ENCODE peak calls at places on chromosomes 4 and X, in nine cellular contexts. One of them, this sample, is unnamed. For H3K4me1, the result is how much of the 10 kb centered on the place peaks cover.

GRCh38 chr4:1234296-1234695 is 14.6 kb downstream of the CTBP1 start:
- DNase-seq in sigmoid colon: peak
- DNase-seq in cardiac muscle cell: no peak
- DNase-seq in naive thymus-derived CD4-positive, alpha-beta T cell: no peak
- DNase-seq in heart left ventricle: no peak
- DNase-seq in CD8-positive, alpha-beta T cell: no peak
- DNase-seq in psoas muscle: peak
- DNase-seq in fibroblast of lung: peak
- DNase-seq in OCI-LY7: no peak
- DNase-seq in this sample: no peak

GRCh38 chr4:93749351-93749761 is 79.2 kb upstream of the ATOH1 start:
- DNase-seq in fibroblast of lung: no peak
- DNase-seq in psoas muscle: no peak
- DNase-seq in naive thymus-derived CD4-positive, alpha-beta T cell: no peak
- DNase-seq in CD8-positive, alpha-beta T cell: no peak
- DNase-seq in OCI-LY7: no peak
- DNase-seq in sigmoid colon: no peak
- DNase-seq in heart left ventricle: no peak
- DNase-seq in cardiac muscle cell: no peak
- DNase-seq in this sample: no peak

GRCh38 chrX:39653656-39654055 is 444.1 kb downstream of the BCOR start:
- DNase-seq in heart left ventricle: no peak
- DNase-seq in sigmoid colon: no peak
- DNase-seq in cardiac muscle cell: peak
- DNase-seq in fibroblast of lung: no peak
- DNase-seq in psoas muscle: no peak
- DNase-seq in OCI-LY7: no peak
- DNase-seq in CD8-positive, alpha-beta T cell: no peak
- DNase-seq in naive thymus-derived CD4-positive, alpha-beta T cell: no peak
- DNase-seq in this sample: no peak

GRCh38 chrX:96906741-96907140 is 23.0 kb downstream of the RPA4 start:
- DNase-seq in OCI-LY7: no peak
- DNase-seq in fibroblast of lung: peak
- DNase-seq in sigmoid colon: no peak
- DNase-seq in psoas muscle: no peak
- DNase-seq in CD8-positive, alpha-beta T cell: no peak
- DNase-seq in heart left ventricle: no peak
- DNase-seq in naive thymus-derived CD4-positive, alpha-beta T cell: no peak
- DNase-seq in cardiac muscle cell: peak
- DNase-seq in this sample: no peak

GRCh38 chrX:40158036-40158706 is 60.4 kb upstream of the BCOR start:
- DNase-seq in OCI-LY7: peak
- DNase-seq in CD8-positive, alpha-beta T cell: peak
- DNase-seq in fibroblast of lung: no peak
- DNase-seq in cardiac muscle cell: no peak
- DNase-seq in sigmoid colon: no peak
- DNase-seq in heart left ventricle: no peak
- DNase-seq in naive thymus-derived CD4-positive, alpha-beta T cell: no peak
- DNase-seq in psoas muscle: no peak
- DNase-seq in this sample: no peak

GRCh38 chr4:78556655-78557054 is 5.1 kb downstream of the ANXA3 start:
- DNase-seq in CD8-positive, alpha-beta T cell: no peak
- DNase-seq in sigmoid colon: no peak
- DNase-seq in heart left ventricle: no peak
- DNase-seq in fibroblast of lung: no peak
- DNase-seq in psoas muscle: no peak
- DNase-seq in cardiac muscle cell: no peak
- DNase-seq in OCI-LY7: no peak
- DNase-seq in naive thymus-derived CD4-positive, alpha-beta T cell: no peak
- DNase-seq in this sample: no peak

GRCh38 chr4:76989391-76990061 is 40.0 kb downstream of the SEPTIN11 start:
- DNase-seq in OCI-LY7: no peak
- DNase-seq in fibroblast of lung: no peak
- DNase-seq in CD8-positive, alpha-beta T cell: peak
- DNase-seq in cardiac muscle cell: no peak
- DNase-seq in heart left ventricle: no peak
- DNase-seq in naive thymus-derived CD4-positive, alpha-beta T cell: peak
- DNase-seq in psoas muscle: no peak
- DNase-seq in sigmoid colon: no peak
- DNase-seq in this sample: no peak

GRCh38 chrX:50615570-50616158 is 145.0 kb upstream of the DGKK start:
- DNase-seq in sigmoid colon: no peak
- DNase-seq in OCI-LY7: no peak
- DNase-seq in fibroblast of lung: no peak
- DNase-seq in heart left ventricle: no peak
- DNase-seq in psoas muscle: no peak
- DNase-seq in cardiac muscle cell: no peak
- DNase-seq in CD8-positive, alpha-beta T cell: no peak
- DNase-seq in naive thymus-derived CD4-positive, alpha-beta T cell: no peak
- DNase-seq in this sample: no peak

GRCh38 chr4:118058955-118059354 is 24.7 kb downstream of the NDST3 start:
- DNase-seq in CD8-positive, alpha-beta T cell: no peak
- DNase-seq in sigmoid colon: no peak
- DNase-seq in psoas muscle: no peak
- DNase-seq in cardiac muscle cell: no peak
- DNase-seq in fibroblast of lung: no peak
- DNase-seq in naive thymus-derived CD4-positive, alpha-beta T cell: no peak
- DNase-seq in OCI-LY7: no peak
- DNase-seq in heart left ventricle: no peak
- DNase-seq in this sample: no peak

GRCh38 chr4:5798447-5798846 is 87.4 kb downstream of the EVC start:
- DNase-seq in CD8-positive, alpha-beta T cell: no peak
- DNase-seq in heart left ventricle: peak
- DNase-seq in fibroblast of lung: no peak
- DNase-seq in psoas muscle: no peak
- DNase-seq in OCI-LY7: no peak
- DNase-seq in sigmoid colon: peak
- DNase-seq in naive thymus-derived CD4-positive, alpha-beta T cell: no peak
- DNase-seq in cardiac muscle cell: peak
- DNase-seq in this sample: no peak

GRCh38 chr4:176745902-176746301 is 46.8 kb downstream of the VEGFC start:
- DNase-seq in psoas muscle: no peak
- DNase-seq in naive thymus-derived CD4-positive, alpha-beta T cell: no peak
- DNase-seq in cardiac muscle cell: no peak
- DNase-seq in OCI-LY7: no peak
- DNase-seq in CD8-positive, alpha-beta T cell: no peak
- DNase-seq in sigmoid colon: no peak
- DNase-seq in heart left ventricle: no peak
- DNase-seq in fibroblast of lung: no peak
- DNase-seq in this sample: no peak

GRCh38 chrX:150326843-150327242 is 36.3 kb upstream of the MAMLD1 start:
- DNase-seq in sigmoid colon: no peak
- DNase-seq in psoas muscle: no peak
- DNase-seq in OCI-LY7: no peak
- DNase-seq in CD8-positive, alpha-beta T cell: no peak
- DNase-seq in fibroblast of lung: no peak
- DNase-seq in cardiac muscle cell: no peak
- DNase-seq in naive thymus-derived CD4-positive, alpha-beta T cell: no peak
- DNase-seq in heart left ventricle: no peak
- DNase-seq in this sample: no peak

GRCh38 chrX:79371640-79372039 is 4.5 kb upstream of the ITM2A start:
- DNase-seq in psoas muscle: no peak
- DNase-seq in naive thymus-derived CD4-positive, alpha-beta T cell: no peak
- DNase-seq in fibroblast of lung: no peak
- DNase-seq in sigmoid colon: no peak
- DNase-seq in heart left ventricle: no peak
- DNase-seq in CD8-positive, alpha-beta T cell: no peak
- DNase-seq in cardiac muscle cell: no peak
- DNase-seq in OCI-LY7: no peak
- DNase-seq in this sample: no peak

GRCh38 chr4:61200195-61200990 is at the start of gene ADGRL3:
- DNase-seq in OCI-LY7: no peak
- DNase-seq in psoas muscle: no peak
- DNase-seq in CD8-positive, alpha-beta T cell: no peak
- DNase-seq in heart left ventricle: peak
- DNase-seq in cardiac muscle cell: peak
- DNase-seq in sigmoid colon: peak
- DNase-seq in naive thymus-derived CD4-positive, alpha-beta T cell: no peak
- DNase-seq in fibroblast of lung: peak
- DNase-seq in this sample: no peak

GRCh38 chr4:13137400-13137799 is 346.7 kb downstream of the RAB28 start:
- DNase-seq in fibroblast of lung: no peak
- DNase-seq in sigmoid colon: no peak
- DNase-seq in CD8-positive, alpha-beta T cell: no peak
- DNase-seq in psoas muscle: no peak
- DNase-seq in OCI-LY7: no peak
- DNase-seq in heart left ventricle: no peak
- DNase-seq in naive thymus-derived CD4-positive, alpha-beta T cell: no peak
- DNase-seq in cardiac muscle cell: no peak
- DNase-seq in this sample: peak

GRCh38 chr4:127549521-127549920 is 83.2 kb upstream of the INTU start:
- DNase-seq in sigmoid colon: no peak
- DNase-seq in psoas muscle: no peak
- DNase-seq in cardiac muscle cell: peak
- DNase-seq in CD8-positive, alpha-beta T cell: no peak
- DNase-seq in heart left ventricle: no peak
- DNase-seq in OCI-LY7: no peak
- DNase-seq in naive thymus-derived CD4-positive, alpha-beta T cell: no peak
- DNase-seq in fibroblast of lung: no peak
- DNase-seq in this sample: no peak

GRCh38 chr4:162782778-162783507 is 383.7 kb downstream of the NAF1 start:
- DNase-seq in heart left ventricle: no peak
- DNase-seq in OCI-LY7: no peak
- DNase-seq in sigmoid colon: no peak
- DNase-seq in psoas muscle: no peak
- DNase-seq in cardiac muscle cell: peak
- DNase-seq in naive thymus-derived CD4-positive, alpha-beta T cell: no peak
- DNase-seq in fibroblast of lung: no peak
- DNase-seq in CD8-positive, alpha-beta T cell: no peak
- DNase-seq in this sample: no peak

GRCh38 chr4:55323375-55323774 is 22.7 kb upstream of the SRD5A3 start:
- DNase-seq in cardiac muscle cell: no peak
- DNase-seq in heart left ventricle: no peak
- DNase-seq in psoas muscle: no peak
- DNase-seq in OCI-LY7: no peak
- DNase-seq in naive thymus-derived CD4-positive, alpha-beta T cell: no peak
- DNase-seq in CD8-positive, alpha-beta T cell: no peak
- DNase-seq in sigmoid colon: no peak
- DNase-seq in fibroblast of lung: no peak
- DNase-seq in this sample: no peak

GRCh38 chr4:168868044-168868855 is 141.8 kb downstream of the CBR4 start:
- DNase-seq in OCI-LY7: no peak
- DNase-seq in fibroblast of lung: peak
- DNase-seq in heart left ventricle: no peak
- DNase-seq in CD8-positive, alpha-beta T cell: no peak
- DNase-seq in sigmoid colon: no peak
- DNase-seq in psoas muscle: no peak
- DNase-seq in naive thymus-derived CD4-positive, alpha-beta T cell: no peak
- DNase-seq in cardiac muscle cell: peak
- DNase-seq in this sample: peak

GRCh38 chr4:190121759-190122158 is 51.8 kb upstream of the DUX4 start:
- DNase-seq in naive thymus-derived CD4-positive, alpha-beta T cell: no peak
- DNase-seq in CD8-positive, alpha-beta T cell: no peak
- DNase-seq in sigmoid colon: no peak
- DNase-seq in OCI-LY7: peak
- DNase-seq in heart left ventricle: no peak
- DNase-seq in fibroblast of lung: no peak
- DNase-seq in cardiac muscle cell: no peak
- DNase-seq in psoas muscle: no peak
- DNase-seq in this sample: no peak
- H3K4me3 ChIP-seq in naive thymus-derived CD4-positive, alpha-beta T cell: no peak
- H3K4me3 ChIP-seq in CD8-positive, alpha-beta T cell: no peak
- H3K4me3 ChIP-seq in sigmoid colon: no peak
- H3K4me3 ChIP-seq in OCI-LY7: no peak
- H3K4me3 ChIP-seq in heart left ventricle: no peak
- H3K4me3 ChIP-seq in fibroblast of lung: no peak
- H3K4me3 ChIP-seq in cardiac muscle cell: no peak
- H3K4me3 ChIP-seq in psoas muscle: no peak
- H3K4me3 ChIP-seq in this sample: no peak

GRCh38 chrX:153642313-153642654 is 4.7 kb upstream of the DUSP9 start:
- DNase-seq in cardiac muscle cell: no peak
- DNase-seq in CD8-positive, alpha-beta T cell: no peak
- DNase-seq in fibroblast of lung: no peak
- DNase-seq in sigmoid colon: no peak
- DNase-seq in heart left ventricle: no peak
- DNase-seq in OCI-LY7: no peak
- DNase-seq in psoas muscle: no peak
- DNase-seq in naive thymus-derived CD4-positive, alpha-beta T cell: no peak
- DNase-seq in this sample: no peak

GRCh38 chrX:153640736-153641574 is 6.0 kb upstream of the DUSP9 start:
- DNase-seq in psoas muscle: no peak
- DNase-seq in cardiac muscle cell: no peak
- DNase-seq in fibroblast of lung: no peak
- DNase-seq in sigmoid colon: no peak
- DNase-seq in naive thymus-derived CD4-positive, alpha-beta T cell: no peak
- DNase-seq in OCI-LY7: no peak
- DNase-seq in heart left ventricle: no peak
- DNase-seq in CD8-positive, alpha-beta T cell: no peak
- DNase-seq in this sample: no peak

GRCh38 chrX:153640045-153640686 is 6.8 kb upstream of the DUSP9 start:
- DNase-seq in cardiac muscle cell: no peak
- DNase-seq in fibroblast of lung: no peak
- DNase-seq in OCI-LY7: no peak
- DNase-seq in heart left ventricle: no peak
- DNase-seq in naive thymus-derived CD4-positive, alpha-beta T cell: no peak
- DNase-seq in sigmoid colon: no peak
- DNase-seq in CD8-positive, alpha-beta T cell: no peak
- DNase-seq in psoas muscle: no peak
- DNase-seq in this sample: no peak

GRCh38 chrX:153642655-153643430 is 4.2 kb upstream of the DUSP9 start:
- DNase-seq in cardiac muscle cell: no peak
- DNase-seq in fibroblast of lung: no peak
- DNase-seq in psoas muscle: no peak
- DNase-seq in naive thymus-derived CD4-positive, alpha-beta T cell: no peak
- DNase-seq in CD8-positive, alpha-beta T cell: no peak
- DNase-seq in OCI-LY7: no peak
- DNase-seq in sigmoid colon: no peak
- DNase-seq in heart left ventricle: no peak
- DNase-seq in this sample: no peak

GRCh38 chrX:153641575-153642312 is 5.3 kb upstream of the DUSP9 start:
- DNase-seq in sigmoid colon: no peak
- DNase-seq in OCI-LY7: no peak
- DNase-seq in fibroblast of lung: no peak
- DNase-seq in CD8-positive, alpha-beta T cell: no peak
- DNase-seq in naive thymus-derived CD4-positive, alpha-beta T cell: no peak
- DNase-seq in cardiac muscle cell: no peak
- DNase-seq in psoas muscle: no peak
- DNase-seq in heart left ventricle: no peak
- DNase-seq in this sample: no peak
- H3K4me1 ChIP-seq in sigmoid colon: under half
- H3K4me1 ChIP-seq in OCI-LY7: under half
- H3K4me1 ChIP-seq in fibroblast of lung: under half
- H3K4me1 ChIP-seq in CD8-positive, alpha-beta T cell: under half
- H3K4me1 ChIP-seq in naive thymus-derived CD4-positive, alpha-beta T cell: under half
- H3K4me1 ChIP-seq in cardiac muscle cell: under half
- H3K4me1 ChIP-seq in psoas muscle: under half
- H3K4me1 ChIP-seq in heart left ventricle: under half
- H3K4me1 ChIP-seq in this sample: under half

GRCh38 chr4:186666750-186667149 is 56.9 kb downstream of the FAT1 start:
- DNase-seq in psoas muscle: no peak
- DNase-seq in sigmoid colon: no peak
- DNase-seq in fibroblast of lung: no peak
- DNase-seq in heart left ventricle: no peak
- DNase-seq in OCI-LY7: no peak
- DNase-seq in naive thymus-derived CD4-positive, alpha-beta T cell: no peak
- DNase-seq in cardiac muscle cell: no peak
- DNase-seq in CD8-positive, alpha-beta T cell: no peak
- DNase-seq in this sample: no peak
- H3K27ac ChIP-seq in psoas muscle: no peak
- H3K27ac ChIP-seq in sigmoid colon: peak
- H3K27ac ChIP-seq in fibroblast of lung: no peak
- H3K27ac ChIP-seq in heart left ventricle: no peak
- H3K27ac ChIP-seq in OCI-LY7: no peak
- H3K27ac ChIP-seq in naive thymus-derived CD4-positive, alpha-beta T cell: no peak
- H3K27ac ChIP-seq in cardiac muscle cell: no peak
- H3K27ac ChIP-seq in CD8-positive, alpha-beta T cell: no peak
- H3K27ac ChIP-seq in this sample: no peak

GRCh38 chr4:185810746-185811508 is 1.1 kb downstream of the SORBS2 start:
- DNase-seq in CD8-positive, alpha-beta T cell: no peak
- DNase-seq in fibroblast of lung: no peak
- DNase-seq in sigmoid colon: no peak
- DNase-seq in cardiac muscle cell: no peak
- DNase-seq in OCI-LY7: peak
- DNase-seq in psoas muscle: no peak
- DNase-seq in naive thymus-derived CD4-positive, alpha-beta T cell: no peak
- DNase-seq in heart left ventricle: no peak
- DNase-seq in this sample: no peak
- H3K4me3 ChIP-seq in CD8-positive, alpha-beta T cell: no peak
- H3K4me3 ChIP-seq in fibroblast of lung: no peak
- H3K4me3 ChIP-seq in sigmoid colon: peak
- H3K4me3 ChIP-seq in cardiac muscle cell: peak
- H3K4me3 ChIP-seq in OCI-LY7: peak
- H3K4me3 ChIP-seq in psoas muscle: peak
- H3K4me3 ChIP-seq in naive thymus-derived CD4-positive, alpha-beta T cell: no peak
- H3K4me3 ChIP-seq in heart left ventricle: peak
- H3K4me3 ChIP-seq in this sample: no peak

This sample was measured in SJSA1.